ENCODE peak calls at places on chromosomes 4 and X, in nine cellular contexts. N is AG04450, D is Panc1, J is dorsolateral prefrontal cortex, M is pancreas, W is IMR-90, L is esophagus muscularis mucosa, I is HCT116, A is thyroid gland. K is an unnamed sample.

GRCh38 chr4:37822220-37822619 is 4.3 kb upstream of the PGM2 start:
- DNase-seq in N (no peak), D (no peak), J (no peak), M (no peak), W (no peak), L (peak), I (no peak), A (peak), K (no peak)

GRCh38 chr4:184960505-184960971 is 57.8 kb upstream of the HELT start:
- DNase-seq in N (no peak), D (no peak), J (no peak), M (no peak), W (no peak), L (no peak), I (no peak), A (no peak), K (no peak)

GRCh38 chrX:48468693-48469691 is 1.1 kb downstream of the SLC38A5 start:
- DNase-seq in N (no peak), D (no peak), J (no peak), M (no peak), W (no peak), L (no peak), I (no peak), A (no peak), K (no peak)

GRCh38 chrX:143648705-143649104 is 12.8 kb upstream of the SLITRK4 start:
- DNase-seq in N (no peak), D (no peak), J (no peak), M (no peak), W (no peak), L (no peak), I (no peak), A (peak), K (no peak)

GRCh38 chr4:113901994-113902787 is 77.3 kb downstream of the ARSJ start:
- DNase-seq in N (no peak), D (no peak), J (no peak), M (peak), W (no peak), L (no peak), I (no peak), A (peak), K (no peak)

GRCh38 chr4:110087116-110087708 is 111.2 kb downstream of the ELOVL6 start:
- DNase-seq in N (peak), D (no peak), J (no peak), M (no peak), W (peak), L (no peak), I (peak), A (no peak), K (no peak)

GRCh38 chr4:73525611-73526010 is 44.1 kb downstream of the AFM start:
- DNase-seq in N (no peak), D (no peak), J (no peak), M (no peak), W (no peak), L (no peak), I (no peak), A (no peak), K (no peak)

GRCh38 chr4:6953751-6954380 is 44.2 kb downstream of the TBC1D14 start:
- DNase-seq in N (peak), D (no peak), J (no peak), M (peak), W (peak), L (no peak), I (peak), A (peak), K (no peak)

GRCh38 chr4:38412137-38412536 is 251.9 kb upstream of the KLF3 start:
- DNase-seq in N (no peak), D (no peak), J (no peak), M (no peak), W (no peak), L (no peak), I (no peak), A (no peak), K (no peak)

GRCh38 chr4:57081651-57082349 is 28.4 kb downstream of the IGFBP7 start:
- DNase-seq in N (no peak), D (peak), J (no peak), M (no peak), W (no peak), L (no peak), I (no peak), A (no peak), K (no peak)

GRCh38 chr4:57077550-57078311 is 32.5 kb downstream of the IGFBP7 start:
- DNase-seq in N (no peak), D (no peak), J (no peak), M (no peak), W (peak), L (no peak), I (no peak), A (no peak), K (no peak)

GRCh38 chr4:57080781-57081650 is 29.2 kb downstream of the IGFBP7 start:
- DNase-seq in N (peak), D (peak), J (no peak), M (no peak), W (peak), L (no peak), I (no peak), A (no peak), K (no peak)

GRCh38 chr4:57076646-57077045 is 33.5 kb downstream of the IGFBP7 start:
- DNase-seq in N (no peak), D (no peak), J (no peak), M (no peak), W (no peak), L (no peak), I (no peak), A (no peak), K (no peak)

DNA sequence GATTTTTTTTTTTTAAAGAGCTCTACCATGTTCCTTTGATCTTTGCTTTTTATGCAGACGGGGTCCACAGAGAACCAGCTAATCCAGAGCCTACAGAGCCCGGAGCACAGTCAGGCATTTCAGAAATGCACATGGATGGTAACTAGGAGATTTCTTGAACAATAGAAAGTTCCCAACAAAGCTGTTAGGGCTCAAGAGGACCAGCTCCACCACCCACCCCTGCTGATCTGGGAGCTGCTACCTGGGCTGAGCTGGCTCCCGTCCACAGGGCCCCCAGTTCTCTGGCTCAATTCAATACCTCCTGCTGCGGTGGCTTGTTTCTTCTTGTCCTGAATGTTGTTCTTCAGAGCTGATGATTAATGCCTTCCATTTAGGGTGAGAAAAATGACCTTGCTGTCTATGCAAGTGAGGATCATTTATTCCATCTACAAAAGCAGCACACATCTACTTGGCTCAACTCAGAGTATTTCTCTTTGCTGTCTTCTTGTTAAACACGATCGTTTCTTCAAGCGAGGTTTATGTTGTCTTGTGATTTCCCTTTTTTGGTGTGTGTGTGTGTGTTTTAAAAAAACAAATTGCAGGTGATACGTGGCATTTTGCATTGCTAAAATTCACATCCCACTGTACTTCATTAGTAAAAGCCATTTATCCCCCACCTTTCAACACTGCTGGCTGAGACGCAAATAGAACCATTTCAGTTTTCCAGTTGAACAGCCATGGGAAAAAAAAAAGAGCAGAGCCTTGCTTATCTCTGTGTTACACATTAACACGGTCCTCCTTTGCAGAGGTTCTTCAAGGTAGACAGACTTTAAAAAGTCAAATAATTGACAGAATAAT is 31.3 kb downstream of the IGFBP7 start:
- DNase-seq in N (no peak), D (no peak), J (no peak), M (peak), W (no peak), L (no peak), I (no peak), A (peak), K (no peak)
- H3K27ac ChIP-seq in N (no peak), D (no peak), J (peak), M (peak), W (peak), L (peak), I (peak), A (peak), K (no peak)

GRCh38 chr4:158033416-158033863 is 139.4 kb downstream of the GASK1B start:
- DNase-seq in N (no peak), D (no peak), J (no peak), M (no peak), W (peak), L (no peak), I (no peak), A (no peak), K (no peak)
- H3K27ac ChIP-seq in N (no peak), D (no peak), J (no peak), M (peak), W (no peak), L (peak), I (no peak), A (no peak), K (no peak)

DNA sequence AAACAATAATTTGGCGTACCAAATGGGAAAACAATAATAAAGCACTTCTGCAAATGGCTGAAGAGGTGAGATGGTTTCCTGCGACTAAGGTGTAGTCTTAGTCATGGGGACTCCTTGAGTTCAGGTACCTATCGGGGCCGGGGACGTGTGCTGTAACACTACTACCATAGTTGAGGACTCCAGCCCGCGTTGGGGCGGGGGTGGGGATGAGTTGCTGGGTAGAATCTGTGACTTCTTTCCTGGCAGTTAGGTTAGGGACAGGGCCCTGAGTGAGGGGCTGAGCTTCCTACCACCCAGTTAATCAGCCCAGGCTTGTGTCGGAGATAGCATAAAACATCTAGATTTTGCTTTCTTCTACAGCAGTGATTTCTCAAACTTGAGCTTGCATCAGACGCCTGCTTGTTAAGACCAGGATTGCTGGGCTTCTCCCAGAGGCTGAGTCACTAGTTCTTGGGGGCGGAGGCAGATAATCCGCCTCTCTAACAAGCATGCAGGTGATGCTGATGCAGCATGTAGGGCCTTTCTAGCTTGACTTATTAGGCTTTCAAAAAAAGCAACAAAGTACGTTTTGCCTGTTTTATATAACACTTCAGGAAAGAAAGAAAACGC is 30.2 kb downstream of the RBBP7 start:
- DNase-seq in N (no peak), D (no peak), J (peak), M (no peak), W (peak), L (no peak), I (no peak), A (no peak), K (no peak)
- H3K27ac ChIP-seq in N (peak), D (no peak), J (peak), M (no peak), W (peak), L (peak), I (no peak), A (no peak), K (no peak)

GRCh38 chrX:93673869-93674271 is at the start of gene FAM133A:
- DNase-seq in N (no peak), D (no peak), J (no peak), M (no peak), W (peak), L (no peak), I (no peak), A (no peak), K (no peak)
- H3K27ac ChIP-seq in N (no peak), D (no peak), J (peak), M (no peak), W (no peak), L (peak), I (no peak), A (peak), K (peak)

GRCh38 chrX:53430231-53430630 is 3.9 kb downstream of the HSD17B10 start:
- DNase-seq in N (no peak), D (no peak), J (no peak), M (no peak), W (no peak), L (no peak), I (no peak), A (no peak), K (no peak)
- H3K27ac ChIP-seq in N (no peak), D (no peak), J (no peak), M (no peak), W (no peak), L (no peak), I (no peak), A (no peak), K (no peak)

DNA sequence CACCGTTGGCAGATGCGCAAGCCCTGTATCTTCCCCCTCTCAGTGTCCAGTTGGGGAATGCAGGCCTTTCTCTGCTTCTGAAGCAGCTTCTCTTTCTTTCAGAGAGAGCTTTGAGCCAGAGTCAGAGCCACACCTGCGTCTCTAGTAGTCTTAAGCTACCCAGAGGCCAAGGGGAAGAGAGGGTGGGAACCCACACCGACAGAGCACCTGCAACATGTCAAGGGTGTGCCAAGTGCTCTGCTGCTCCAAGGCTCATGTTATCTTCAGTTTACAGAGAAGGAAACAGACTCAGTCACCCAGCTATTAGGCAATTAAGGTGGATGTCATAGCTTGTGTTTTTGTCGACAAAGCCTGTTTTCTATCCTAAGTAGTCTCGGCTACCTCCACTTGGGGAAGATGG is 22.7 kb upstream of the RNF212 start:
- DNase-seq in N (no peak), D (no peak), J (no peak), M (peak), W (no peak), L (no peak), I (no peak), A (no peak), K (no peak)
- H3K27ac ChIP-seq in N (no peak), D (no peak), J (no peak), M (peak), W (no peak), L (no peak), I (no peak), A (no peak), K (no peak)

DNA sequence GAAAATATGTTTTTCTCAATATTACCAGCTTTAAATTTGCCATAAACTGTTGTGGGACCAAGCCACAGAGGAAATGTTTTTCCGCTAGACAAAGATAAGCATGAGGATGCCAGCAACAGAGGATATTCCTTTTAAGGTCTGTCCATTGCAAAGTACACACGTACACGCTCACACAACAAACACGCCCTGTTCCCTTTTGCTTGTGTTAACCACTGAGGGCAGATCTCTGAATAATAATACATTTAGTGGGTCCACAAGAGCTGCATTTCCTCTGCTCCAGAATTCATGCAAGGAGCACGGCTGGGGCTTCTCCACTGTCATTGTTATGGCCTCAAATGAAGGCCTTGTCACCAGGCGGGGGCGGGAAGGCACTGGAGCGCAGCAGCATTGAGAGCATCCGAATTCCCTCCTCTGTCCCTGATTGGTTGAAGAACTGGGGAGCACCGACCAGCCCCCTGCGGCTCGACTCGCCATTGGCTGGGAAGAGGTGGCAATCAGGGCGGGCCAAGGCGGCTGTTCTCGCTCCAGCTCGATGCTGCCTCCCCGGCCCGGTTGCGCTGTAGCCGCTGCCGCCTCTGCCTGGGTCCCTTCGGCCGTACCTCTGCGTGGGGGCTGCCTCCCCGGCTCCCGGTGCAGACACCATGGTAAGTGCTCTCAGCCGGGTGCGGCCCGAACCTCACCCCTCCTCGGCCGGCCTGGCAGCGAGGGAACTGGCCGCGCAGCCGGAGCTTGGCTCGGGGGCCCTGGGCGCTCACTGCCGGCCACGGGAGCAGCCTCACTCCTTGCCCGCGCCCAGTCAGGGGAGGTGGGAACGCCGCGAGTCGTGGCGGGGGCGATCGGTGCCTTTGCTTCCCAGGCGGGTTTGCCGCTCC is at the start of gene GUCY1B1:
- DNase-seq in N (peak), D (no peak), J (peak), M (peak), W (peak), L (peak), I (no peak), A (peak), K (peak)
- H3K27ac ChIP-seq in N (no peak), D (no peak), J (peak), M (peak), W (peak), L (peak), I (no peak), A (peak), K (peak)

GRCh38 chrX:132740316-132741123 is 217.9 kb downstream of the HS6ST2 start:
- DNase-seq in N (no peak), D (peak), J (no peak), M (no peak), W (no peak), L (no peak), I (no peak), A (no peak), K (no peak)

GRCh38 chrX:132744470-132744869 is 214.0 kb downstream of the HS6ST2 start:
- DNase-seq in N (no peak), D (no peak), J (no peak), M (no peak), W (no peak), L (no peak), I (no peak), A (no peak), K (no peak)

GRCh38 chrX:132738951-132739350 is 219.5 kb downstream of the HS6ST2 start:
- DNase-seq in N (no peak), D (no peak), J (no peak), M (no peak), W (no peak), L (no peak), I (no peak), A (no peak), K (no peak)

GRCh38 chrX:132743086-132743485 is 215.3 kb downstream of the HS6ST2 start:
- DNase-seq in N (no peak), D (no peak), J (no peak), M (no peak), W (no peak), L (no peak), I (no peak), A (no peak), K (no peak)

GRCh38 chrX:132741706-132742105 is 216.7 kb downstream of the HS6ST2 start:
- DNase-seq in N (no peak), D (no peak), J (no peak), M (no peak), W (no peak), L (no peak), I (no peak), A (no peak), K (no peak)
- H3K27ac ChIP-seq in N (no peak), D (no peak), J (no peak), M (no peak), W (no peak), L (no peak), I (no peak), A (no peak), K (no peak)

DNA sequence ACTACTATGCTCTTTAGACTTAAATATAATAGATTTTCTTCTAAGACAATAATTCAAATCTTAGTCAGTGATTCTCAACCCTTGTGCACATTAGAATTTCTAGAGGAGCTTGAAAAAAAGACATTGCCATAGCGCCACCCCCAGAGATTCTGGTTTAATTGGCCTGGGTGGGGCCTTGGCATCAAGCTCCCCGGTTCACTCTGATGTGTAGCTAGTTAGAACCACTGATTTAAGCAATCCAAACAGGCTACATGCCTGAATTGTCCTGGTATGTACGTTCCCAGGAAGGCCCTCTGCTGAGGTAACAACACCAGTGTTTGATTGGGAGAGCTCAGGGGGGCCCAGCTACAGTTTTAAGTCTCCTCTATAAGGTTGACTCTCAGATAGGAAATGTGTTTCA is 1.4 kb upstream of the ATP10D start:
- DNase-seq in N (no peak), D (no peak), J (no peak), M (no peak), W (no peak), L (no peak), I (no peak), A (peak), K (no peak)
- H3K27ac ChIP-seq in N (no peak), D (no peak), J (peak), M (no peak), W (no peak), L (peak), I (no peak), A (peak), K (no peak)